ENCODE peak calls at places on chromosomes 5 and 9, in six cellular contexts. H is BE2C, Q is bronchial epithelial cell, B is heart left ventricle, T is AG04450, Y is GM06990. E is an unnamed sample.

GRCh38 chr9:81032831-81033230 is 656.5 kb downstream of the TLE1 start:
- DNase-seq in H (no peak), Q (no peak), B (no peak), T (no peak), Y (no peak), E (no peak)

GRCh38 chr5:64790210-64790609 is 21.5 kb downstream of the CWC27 start:
- DNase-seq in H (no peak), Q (peak), B (no peak), T (no peak), Y (no peak), E (no peak)

GRCh38 chr5:67301285-67301904 is 104.8 kb upstream of the CD180 start:
- DNase-seq in H (no peak), Q (peak), B (peak), T (peak), Y (no peak), E (peak)

GRCh38 chr9:133702798-133703570 is 35.2 kb downstream of the SARDH start:
- DNase-seq in H (peak), Q (no peak), B (no peak), T (no peak), Y (no peak), E (no peak)

GRCh38 chr5:147688965-147689364 is 93.6 kb downstream of the JAKMIP2 start:
- DNase-seq in H (peak), Q (peak), B (no peak), T (no peak), Y (no peak), E (no peak)

GRCh38 chr5:55030220-55030619 is 6.2 kb downstream of the GZMK start:
- DNase-seq in H (no peak), Q (no peak), B (no peak), T (no peak), Y (no peak), E (no peak)

GRCh38 chr9:87594218-87594617 is 96.6 kb downstream of the DAPK1 start:
- DNase-seq in H (no peak), Q (peak), B (no peak), T (no peak), Y (no peak), E (peak)

GRCh38 chr9:131754846-131755245 is 15.0 kb upstream of the RAPGEF1 start:
- DNase-seq in H (no peak), Q (no peak), B (no peak), T (no peak), Y (no peak), E (no peak)

GRCh38 chr9:132595319-132595718 is 12.9 kb downstream of the BARHL1 start:
- DNase-seq in H (no peak), Q (no peak), B (no peak), T (no peak), Y (no peak), E (no peak)

GRCh38 chr5:172868924-172869565 is 35.0 kb downstream of the ERGIC1 start:
- DNase-seq in H (peak), Q (peak), B (peak), T (no peak), Y (no peak), E (peak)

GRCh38 chr5:59380350-59380951 is 513.1 kb downstream of the PDE4D start:
- DNase-seq in H (no peak), Q (peak), B (no peak), T (peak), Y (peak), E (peak)

GRCh38 chr5:146565764-146566163 is 49.8 kb upstream of the GPR151 start:
- DNase-seq in H (peak), Q (peak), B (no peak), T (peak), Y (peak), E (peak)

GRCh38 chr9:120257483-120257882 is 322.5 kb downstream of the CDK5RAP2 start:
- DNase-seq in H (no peak), Q (no peak), B (no peak), T (no peak), Y (no peak), E (peak)

GRCh38 chr5:78731884-78732283 is 83.3 kb upstream of the LHFPL2 start:
- DNase-seq in H (no peak), Q (peak), B (no peak), T (no peak), Y (no peak), E (peak)

GRCh38 chr5:154367101-154367500 is 78.7 kb upstream of the SAP30L start:
- DNase-seq in H (no peak), Q (peak), B (no peak), T (peak), Y (no peak), E (peak)

GRCh38 chr5:124740991-124741583 is 5.4 kb downstream of the ZNF608 start:
- DNase-seq in H (no peak), Q (peak), B (no peak), T (no peak), Y (no peak), E (peak)

GRCh38 chr9:113568481-113569321 is 105.2 kb downstream of the RGS3 start:
- DNase-seq in H (peak), Q (no peak), B (no peak), T (no peak), Y (no peak), E (no peak)

GRCh38 chr5:42656661-42657035 is 100.0 kb upstream of the CCDC152 start:
- DNase-seq in H (no peak), Q (peak), B (no peak), T (no peak), Y (no peak), E (no peak)

GRCh38 chr5:119322312-119322947 is 33.4 kb upstream of the TNFAIP8 start:
- DNase-seq in H (no peak), Q (peak), B (no peak), T (no peak), Y (no peak), E (no peak)

GRCh38 chr9:19924090-19924489 is 135.3 kb upstream of the SLC24A2 start:
- DNase-seq in H (no peak), Q (peak), B (no peak), T (no peak), Y (no peak), E (no peak)

GRCh38 chr9:133331641-133332380 is 4.2 kb downstream of the SURF6 start:
- DNase-seq in H (no peak), Q (no peak), B (no peak), T (no peak), Y (no peak), E (no peak)

GRCh38 chr5:63131618-63132285 is 553.1 kb downstream of the LRRC70 start:
- DNase-seq in H (no peak), Q (peak), B (no peak), T (no peak), Y (no peak), E (peak)

GRCh38 chr5:52893105-52893504 is 96.0 kb upstream of the ITGA2 start:
- DNase-seq in H (no peak), Q (peak), B (no peak), T (peak), Y (no peak), E (peak)

GRCh38 chr5:96335873-96336272 is 97.2 kb downstream of the PCSK1 start:
- DNase-seq in H (no peak), Q (peak), B (no peak), T (no peak), Y (no peak), E (no peak)

GRCh38 chr5:171137768-171138540 is 171.1 kb upstream of the TLX3 start:
- DNase-seq in H (no peak), Q (peak), B (no peak), T (peak), Y (no peak), E (peak)

GRCh38 chr5:75363726-75364495 is 26.9 kb downstream of the HMGCR start:
- DNase-seq in H (no peak), Q (peak), B (peak), T (no peak), Y (no peak), E (no peak)

GRCh38 chr5:42944989-42945388 is 95.1 kb downstream of the ANXA2R start:
- DNase-seq in H (no peak), Q (peak), B (peak), T (peak), Y (no peak), E (peak)

GRCh38 chr9:95057121-95057520 is 260.4 kb downstream of the FANCC start:
- DNase-seq in H (no peak), Q (no peak), B (no peak), T (peak), Y (no peak), E (no peak)

GRCh38 chr9:38008168-38009034 is 60.6 kb downstream of the SHB start:
- DNase-seq in H (no peak), Q (peak), B (no peak), T (peak), Y (peak), E (peak)

GRCh38 chr9:18658764-18659705 is 185.1 kb downstream of the ADAMTSL1 start:
- DNase-seq in H (no peak), Q (peak), B (no peak), T (peak), Y (no peak), E (peak)

GRCh38 chr9:18890372-18890771 is 142.6 kb downstream of the SAXO1 start:
- DNase-seq in H (peak), Q (peak), B (no peak), T (no peak), Y (no peak), E (peak)

GRCh38 chr9:133709716-133710571 is 28.2 kb downstream of the SARDH start:
- DNase-seq in H (peak), Q (no peak), B (peak), T (no peak), Y (no peak), E (no peak)

GRCh38 chr9:133202145-133202513 is 6.9 kb downstream of the OBP2B start:
- DNase-seq in H (no peak), Q (no peak), B (no peak), T (no peak), Y (no peak), E (no peak)

GRCh38 chr5:88183255-88183654 is 85.4 kb downstream of the TMEM161B start:
- DNase-seq in H (no peak), Q (peak), B (no peak), T (no peak), Y (no peak), E (no peak)

GRCh38 chr5:139415221-139415861 is 11.5 kb upstream of the SPATA24 start:
- DNase-seq in H (no peak), Q (peak), B (peak), T (no peak), Y (no peak), E (no peak)

GRCh38 chr9:33852216-33852826 is 35.4 kb downstream of the UBE2R2 start:
- DNase-seq in H (peak), Q (peak), B (peak), T (no peak), Y (no peak), E (peak)
- TF ChIP-seq CTCF in H (peak), Q (peak), B (peak), T (no peak), Y (peak), E (peak)

DNA sequence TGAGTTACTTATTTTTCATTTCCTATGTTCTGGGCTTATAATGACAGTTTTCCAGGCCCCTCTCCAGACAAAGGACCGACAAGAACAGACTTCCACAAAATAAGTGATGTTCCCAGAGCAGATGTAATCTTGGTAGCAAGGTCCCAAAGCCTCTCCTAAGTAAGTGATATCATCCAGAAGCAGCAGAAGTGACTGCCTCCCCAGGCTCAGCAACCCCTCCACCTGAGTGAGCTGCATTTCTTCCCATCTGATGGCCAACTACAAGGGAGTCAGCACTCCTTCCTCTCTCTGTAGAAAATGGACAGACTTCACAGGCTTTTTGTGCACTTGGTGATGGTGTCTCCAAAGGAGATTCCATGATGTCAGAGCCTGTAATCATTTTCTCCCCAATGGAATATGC is 57.1 kb downstream of the SEMA6A start:
- DNase-seq in H (peak), Q (no peak), B (no peak), T (no peak), Y (no peak), E (no peak)
- H3K4me3 ChIP-seq in H (no peak), Q (no peak), B (no peak), T (no peak), Y (no peak), E (no peak)

GRCh38 chr5:73701566-73701965 is 75.6 kb downstream of the ARHGEF28 start:
- DNase-seq in H (no peak), Q (peak), B (no peak), T (no peak), Y (no peak), E (no peak)

GRCh38 chr5:73706963-73707362 is 81.0 kb downstream of the ARHGEF28 start:
- DNase-seq in H (no peak), Q (no peak), B (no peak), T (no peak), Y (no peak), E (no peak)

GRCh38 chr5:73702951-73703350 is 77.0 kb downstream of the ARHGEF28 start:
- DNase-seq in H (no peak), Q (no peak), B (no peak), T (no peak), Y (no peak), E (no peak)

GRCh38 chr5:73702534-73702933 is 76.5 kb downstream of the ARHGEF28 start:
- DNase-seq in H (no peak), Q (no peak), B (no peak), T (no peak), Y (no peak), E (no peak)

GRCh38 chr5:73705364-73705763 is 79.4 kb downstream of the ARHGEF28 start:
- DNase-seq in H (no peak), Q (no peak), B (no peak), T (no peak), Y (no peak), E (no peak)
- TF ChIP-seq CTCF in H (peak), Q (no peak), B (no peak), T (no peak), Y (no peak), E (no peak)

GRCh38 chr5:133783481-133783880 is 171.1 kb upstream of the FSTL4 start:
- DNase-seq in H (no peak), Q (no peak), B (no peak), T (no peak), Y (no peak), E (no peak)

GRCh38 chr5:133780619-133781280 is 168.4 kb upstream of the FSTL4 start:
- DNase-seq in H (no peak), Q (no peak), B (no peak), T (no peak), Y (no peak), E (no peak)

GRCh38 chr5:133779828-133780475 is 167.6 kb upstream of the FSTL4 start:
- DNase-seq in H (no peak), Q (no peak), B (no peak), T (no peak), Y (no peak), E (no peak)

GRCh38 chr5:133782736-133783135 is 170.4 kb upstream of the FSTL4 start:
- DNase-seq in H (no peak), Q (no peak), B (no peak), T (no peak), Y (no peak), E (no peak)

GRCh38 chr5:133781446-133781845 is 169.1 kb upstream of the FSTL4 start:
- DNase-seq in H (no peak), Q (no peak), B (no peak), T (no peak), Y (no peak), E (no peak)
- H3K4me3 ChIP-seq in H (no peak), Q (no peak), B (no peak), T (no peak), Y (no peak), E (no peak)

GRCh38 chr9:116905131-116905724 is 218.1 kb downstream of the TRIM32 start:
- DNase-seq in H (no peak), Q (no peak), B (no peak), T (no peak), Y (no peak), E (no peak)

GRCh38 chr9:116900543-116900942 is 213.4 kb downstream of the TRIM32 start:
- DNase-seq in H (no peak), Q (no peak), B (no peak), T (no peak), Y (no peak), E (no peak)

GRCh38 chr9:116907989-116908388 is 220.9 kb downstream of the TRIM32 start:
- DNase-seq in H (no peak), Q (no peak), B (no peak), T (no peak), Y (no peak), E (no peak)

GRCh38 chr9:116901260-116901659 is 214.2 kb downstream of the TRIM32 start:
- DNase-seq in H (no peak), Q (peak), B (no peak), T (no peak), Y (no peak), E (peak)

DNA sequence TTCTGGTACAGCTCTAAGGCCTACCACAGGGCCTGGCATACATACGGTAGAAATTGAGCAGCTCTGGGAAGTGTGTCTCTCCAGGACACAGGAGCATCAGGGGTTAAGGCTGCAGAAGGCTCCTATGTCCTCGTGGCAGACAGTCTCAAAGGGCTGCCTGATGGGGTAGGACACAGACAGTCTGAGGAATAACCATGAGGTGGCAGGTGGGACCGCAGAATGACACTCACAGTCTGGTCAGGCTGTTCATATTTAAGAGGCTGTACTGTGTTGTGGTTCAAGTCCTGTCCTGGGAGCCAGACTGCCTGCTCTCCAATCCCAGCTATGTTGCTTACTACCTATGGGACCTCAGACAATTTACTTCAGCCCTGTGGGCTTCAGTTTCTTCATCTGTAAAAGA is 217.1 kb downstream of the TRIM32 start:
- DNase-seq in H (no peak), Q (no peak), B (no peak), T (no peak), Y (no peak), E (no peak)
- TF ChIP-seq CTCF in H (no peak), Q (no peak), B (no peak), T (no peak), Y (no peak), E (no peak)

GRCh38 chr9:129258124-129258822 is 80.2 kb upstream of the IER5L start:
- DNase-seq in H (peak), Q (peak), B (peak), T (peak), Y (peak), E (peak)
- H3K4me3 ChIP-seq in H (no peak), Q (peak), B (peak), T (peak), Y (no peak), E (peak)

DNA sequence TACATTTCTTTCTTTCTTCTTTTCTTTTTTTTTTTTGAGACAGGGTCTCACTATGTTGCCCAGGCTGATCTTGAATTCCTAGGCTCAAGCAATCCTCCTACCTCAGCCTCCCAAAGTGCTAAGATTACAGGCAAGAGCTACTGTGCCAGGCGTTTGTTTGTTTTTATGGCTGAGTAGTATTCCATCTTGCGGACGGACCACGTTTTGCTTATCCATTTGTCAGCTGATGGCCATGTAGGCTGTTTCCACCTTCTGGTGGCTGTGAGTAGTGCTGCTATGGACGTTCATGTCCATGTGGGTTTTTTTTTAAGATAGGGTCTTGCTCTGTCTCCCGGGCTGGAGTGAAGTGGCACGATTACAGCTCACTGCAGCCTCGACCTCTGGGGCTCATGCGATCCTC is 2.5 kb downstream of the DOK3 start:
- DNase-seq in H (no peak), Q (no peak), B (no peak), T (no peak), Y (no peak), E (no peak)
- TF ChIP-seq CTCF in H (peak), Q (peak), B (no peak), T (peak), Y (peak), E (peak)

GRCh38 chr9:35162605-35163315 is 951 bp downstream of the UNC13B start:
- DNase-seq in H (no peak), Q (no peak), B (no peak), T (no peak), Y (no peak), E (peak)

GRCh38 chr9:35161713-35162604 is at the start of gene UNC13B:
- DNase-seq in H (peak), Q (peak), B (peak), T (peak), Y (peak), E (peak)

GRCh38 chr9:35168963-35169362 is 7.2 kb downstream of the UNC13B start:
- DNase-seq in H (no peak), Q (no peak), B (no peak), T (no peak), Y (no peak), E (no peak)

GRCh38 chr9:35163413-35163812 is 1.6 kb downstream of the UNC13B start:
- DNase-seq in H (no peak), Q (no peak), B (no peak), T (no peak), Y (no peak), E (no peak)

DNA sequence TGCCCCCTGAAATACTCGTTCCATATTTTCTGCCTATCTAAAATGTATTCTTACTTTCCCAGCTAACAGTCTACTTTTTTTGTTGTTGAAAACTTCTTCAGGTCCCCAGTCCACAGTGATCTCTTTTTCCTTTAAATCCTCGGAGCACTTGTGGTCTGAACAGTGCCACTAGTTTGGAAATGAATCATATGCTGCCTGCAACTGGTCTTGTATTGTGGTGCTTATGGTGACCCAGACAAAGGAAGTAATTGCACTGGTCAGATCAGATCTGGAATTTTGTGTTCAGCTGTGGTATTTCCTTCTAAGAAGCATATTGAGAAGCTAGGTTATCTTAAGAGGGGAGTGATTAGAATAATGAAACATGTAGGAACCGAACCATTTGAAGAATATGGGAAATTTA is 2.9 kb downstream of the UNC13B start:
- DNase-seq in H (no peak), Q (peak), B (no peak), T (no peak), Y (no peak), E (peak)
- H3K4me3 ChIP-seq in H (no peak), Q (no peak), B (no peak), T (no peak), Y (no peak), E (no peak)

GRCh38 chr5:151319334-151319733 is 15.8 kb upstream of the SLC36A3 start:
- DNase-seq in H (no peak), Q (peak), B (peak), T (no peak), Y (no peak), E (peak)
- TF ChIP-seq CTCF in H (peak), Q (peak), B (no peak), T (peak), Y (peak), E (peak)